ENCODE peak calls at places on chromosomes 11 and 22, in nine cellular contexts. I is cardiac muscle cell, G is epithelial cell of prostate, O is ovary, W is hepatocyte, M is RWPE1, T is dorsolateral prefrontal cortex, U is mammary epithelial cell, J is AG04450. X is an unnamed sample.

GRCh38 chr11:123577081-123577598 is 77.3 kb downstream of the SCN3B start:
- DNase-seq in I (peak), G (no peak), O (peak), W (peak), M (peak), T (peak), U (peak), J (no peak), X (peak)

GRCh38 chr22:28425211-28425610 is 254.4 kb downstream of the TTC28 start:
- DNase-seq in I (no peak), G (no peak), O (no peak), W (no peak), M (no peak), T (no peak), U (no peak), J (no peak), X (no peak)

GRCh38 chr22:48627203-48627602 is 1200.5 kb downstream of the BRD1 start:
- DNase-seq in I (no peak), G (no peak), O (peak), W (peak), M (no peak), T (peak), U (no peak), J (no peak), X (no peak)

GRCh38 chr11:117143390-117143789 is 697 bp upstream of the PAFAH1B2 start:
- DNase-seq in I (peak), G (no peak), O (peak), W (peak), M (peak), T (peak), U (peak), J (no peak), X (no peak)

GRCh38 chr11:76131142-76131541 is 75.2 kb downstream of the WNT11 start:
- DNase-seq in I (no peak), G (no peak), O (no peak), W (no peak), M (no peak), T (no peak), U (no peak), J (no peak), X (no peak)

GRCh38 chr11:45658292-45658991 is 7.0 kb downstream of the CHST1 start:
- DNase-seq in I (peak), G (no peak), O (peak), W (peak), M (no peak), T (peak), U (peak), J (no peak), X (no peak)

GRCh38 chr11:75233688-75234295 is 6.8 kb upstream of the TPBGL start:
- DNase-seq in I (peak), G (no peak), O (no peak), W (peak), M (peak), T (no peak), U (peak), J (peak), X (peak)

GRCh38 chr11:65112551-65113360 is 1.1 kb downstream of the TM7SF2 start:
- DNase-seq in I (peak), G (no peak), O (peak), W (peak), M (no peak), T (peak), U (no peak), J (no peak), X (peak)

GRCh38 chr11:124676386-124676785 is 2.7 kb downstream of the SPA17 start:
- DNase-seq in I (no peak), G (no peak), O (no peak), W (no peak), M (no peak), T (no peak), U (no peak), J (no peak), X (no peak)

GRCh38 chr22:46024136-46024840 is 47.3 kb upstream of the WNT7B start:
- DNase-seq in I (no peak), G (no peak), O (no peak), W (no peak), M (no peak), T (no peak), U (no peak), J (no peak), X (no peak)

GRCh38 chr22:44218071-44218470 is 37.3 kb downstream of the PARVG start:
- DNase-seq in I (no peak), G (no peak), O (no peak), W (no peak), M (no peak), T (no peak), U (no peak), J (no peak), X (no peak)

DNA sequence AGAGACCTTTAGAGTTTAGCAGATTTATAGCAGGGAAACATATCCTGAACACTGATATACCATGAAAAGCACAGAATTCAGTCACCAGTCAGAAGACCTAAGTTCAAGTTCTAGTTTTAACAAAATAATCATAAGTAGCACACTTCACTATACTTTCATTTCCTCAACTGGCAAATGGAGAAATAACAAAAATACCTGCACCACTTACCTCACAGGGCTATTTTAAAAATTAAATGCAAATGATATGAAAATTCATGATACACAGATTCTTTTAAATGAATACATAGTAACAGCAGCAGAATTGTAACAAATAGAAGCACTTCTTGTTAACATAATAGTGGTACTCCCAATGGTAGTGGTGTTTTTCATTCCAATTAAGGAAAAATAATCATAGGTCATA is 139.0 kb downstream of the FCHSD2 start:
- DNase-seq in I (no peak), G (no peak), O (no peak), W (no peak), M (no peak), T (no peak), U (no peak), J (no peak), X (no peak)
- H3K27ac ChIP-seq in I (no peak), G (no peak), O (no peak), W (no peak), M (no peak), T (no peak), U (no peak), J (no peak), X (no peak)

GRCh38 chr22:19940536-19941364 is 822 bp upstream of the COMT start:
- DNase-seq in I (no peak), G (no peak), O (peak), W (no peak), M (no peak), T (no peak), U (no peak), J (no peak), X (no peak)
- H3K27ac ChIP-seq in I (no peak), G (peak), O (peak), W (no peak), M (peak), T (no peak), U (peak), J (peak), X (no peak)

DNA sequence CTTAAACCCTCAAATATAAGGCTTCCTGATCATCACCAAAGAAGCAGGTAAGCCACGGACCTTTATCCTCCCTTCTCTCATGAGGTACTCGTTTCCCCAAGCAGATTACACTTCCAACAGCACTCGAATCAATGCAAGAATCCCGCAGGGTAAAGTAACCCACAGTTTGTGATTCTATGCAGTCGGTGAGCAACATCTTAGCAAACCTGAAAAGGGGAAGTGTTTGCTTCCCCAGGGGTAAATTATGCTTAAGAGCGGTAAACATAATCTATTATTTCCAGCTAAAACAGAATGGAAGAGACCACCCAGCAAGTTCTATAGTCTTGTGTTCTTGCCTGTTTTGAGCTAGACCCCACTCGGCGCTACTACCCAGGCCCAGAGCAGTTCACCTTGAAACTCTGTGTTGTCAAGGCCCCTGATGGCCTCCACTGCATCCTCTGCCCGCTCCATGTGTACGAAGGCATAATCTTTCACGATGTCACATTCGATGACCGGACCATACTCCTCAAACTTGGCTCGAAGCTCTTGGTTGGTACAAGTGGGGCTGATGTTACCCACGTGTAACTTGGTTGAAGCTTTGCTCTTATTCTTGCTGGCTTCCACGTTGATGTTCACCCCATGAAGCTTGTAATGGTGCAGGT is 1.3 kb downstream of the RBM4B start:
- DNase-seq in I (no peak), G (no peak), O (peak), W (no peak), M (no peak), T (no peak), U (no peak), J (no peak), X (no peak)
- H3K27ac ChIP-seq in I (peak), G (no peak), O (no peak), W (no peak), M (peak), T (no peak), U (no peak), J (peak), X (no peak)

GRCh38 chr11:79437274-79437980 is 3.4 kb downstream of the TENM4 start:
- DNase-seq in I (peak), G (no peak), O (peak), W (peak), M (peak), T (peak), U (peak), J (no peak), X (peak)
- H3K27ac ChIP-seq in I (no peak), G (peak), O (peak), W (peak), M (peak), T (no peak), U (peak), J (peak), X (no peak)

DNA sequence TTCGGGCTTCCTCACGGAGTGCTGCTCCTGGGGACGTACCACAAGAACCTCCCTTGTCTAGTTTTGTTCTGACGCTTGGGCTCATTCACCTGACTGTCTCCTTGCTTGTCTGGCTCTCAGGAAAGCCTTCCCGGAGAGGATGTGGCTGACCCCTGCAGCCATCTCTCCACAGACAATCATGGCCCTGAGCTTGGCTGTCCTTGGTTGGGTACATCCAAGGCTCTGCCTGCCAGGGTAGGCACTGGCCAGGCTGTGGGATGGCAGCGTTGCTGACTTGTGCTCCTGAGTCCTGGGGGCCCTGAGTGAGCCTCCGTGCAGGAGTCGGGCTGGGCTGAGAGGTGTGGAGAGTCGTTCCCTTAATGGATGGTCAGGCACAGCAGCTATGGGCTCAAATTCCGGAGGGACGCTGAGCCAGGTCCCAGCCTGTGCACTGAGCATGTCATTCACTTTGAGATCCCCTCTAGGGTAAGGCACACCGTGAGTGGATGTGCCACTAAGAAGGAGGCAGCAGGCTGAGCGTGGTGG is 32.8 kb downstream of the BCR start:
- DNase-seq in I (no peak), G (no peak), O (no peak), W (no peak), M (no peak), T (no peak), U (no peak), J (no peak), X (no peak)
- H3K27ac ChIP-seq in I (no peak), G (no peak), O (no peak), W (no peak), M (peak), T (no peak), U (no peak), J (no peak), X (no peak)

DNA sequence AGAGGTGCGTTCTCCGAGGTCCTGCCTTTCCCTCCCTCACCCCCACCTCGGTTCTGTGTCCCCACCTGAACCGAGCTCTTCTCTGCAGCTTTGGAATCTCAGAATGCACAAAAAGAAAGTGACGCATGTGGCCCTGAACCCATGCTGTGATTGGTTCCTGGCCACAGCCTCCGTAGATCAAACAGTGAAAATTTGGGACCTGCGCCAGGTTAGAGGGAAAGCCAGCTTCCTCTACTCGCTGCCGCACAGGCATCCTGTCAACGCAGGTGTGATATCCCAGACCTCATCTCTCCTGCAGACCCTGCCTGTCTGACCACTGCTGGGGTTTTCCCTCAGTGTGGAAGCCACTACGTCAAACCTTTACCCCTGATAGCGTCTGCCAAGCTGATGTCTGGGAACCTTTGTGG is 13.9 kb downstream of the ACP2 start:
- DNase-seq in I (no peak), G (no peak), O (peak), W (no peak), M (no peak), T (no peak), U (no peak), J (no peak), X (no peak)
- H3K27ac ChIP-seq in I (peak), G (peak), O (peak), W (peak), M (peak), T (no peak), U (peak), J (no peak), X (peak)

GRCh38 chr22:36765943-36766450 is 9.9 kb downstream of the IFT27 start:
- DNase-seq in I (no peak), G (no peak), O (no peak), W (no peak), M (no peak), T (no peak), U (peak), J (peak), X (no peak)

GRCh38 chr22:36764060-36764459 is 11.9 kb downstream of the IFT27 start:
- DNase-seq in I (no peak), G (no peak), O (peak), W (no peak), M (no peak), T (no peak), U (no peak), J (no peak), X (no peak)

GRCh38 chr22:36763576-36763975 is 12.3 kb downstream of the IFT27 start:
- DNase-seq in I (no peak), G (no peak), O (peak), W (no peak), M (peak), T (no peak), U (peak), J (no peak), X (no peak)

GRCh38 chr22:36764641-36765040 is 11.3 kb downstream of the IFT27 start:
- DNase-seq in I (no peak), G (no peak), O (no peak), W (no peak), M (no peak), T (no peak), U (no peak), J (no peak), X (no peak)

DNA sequence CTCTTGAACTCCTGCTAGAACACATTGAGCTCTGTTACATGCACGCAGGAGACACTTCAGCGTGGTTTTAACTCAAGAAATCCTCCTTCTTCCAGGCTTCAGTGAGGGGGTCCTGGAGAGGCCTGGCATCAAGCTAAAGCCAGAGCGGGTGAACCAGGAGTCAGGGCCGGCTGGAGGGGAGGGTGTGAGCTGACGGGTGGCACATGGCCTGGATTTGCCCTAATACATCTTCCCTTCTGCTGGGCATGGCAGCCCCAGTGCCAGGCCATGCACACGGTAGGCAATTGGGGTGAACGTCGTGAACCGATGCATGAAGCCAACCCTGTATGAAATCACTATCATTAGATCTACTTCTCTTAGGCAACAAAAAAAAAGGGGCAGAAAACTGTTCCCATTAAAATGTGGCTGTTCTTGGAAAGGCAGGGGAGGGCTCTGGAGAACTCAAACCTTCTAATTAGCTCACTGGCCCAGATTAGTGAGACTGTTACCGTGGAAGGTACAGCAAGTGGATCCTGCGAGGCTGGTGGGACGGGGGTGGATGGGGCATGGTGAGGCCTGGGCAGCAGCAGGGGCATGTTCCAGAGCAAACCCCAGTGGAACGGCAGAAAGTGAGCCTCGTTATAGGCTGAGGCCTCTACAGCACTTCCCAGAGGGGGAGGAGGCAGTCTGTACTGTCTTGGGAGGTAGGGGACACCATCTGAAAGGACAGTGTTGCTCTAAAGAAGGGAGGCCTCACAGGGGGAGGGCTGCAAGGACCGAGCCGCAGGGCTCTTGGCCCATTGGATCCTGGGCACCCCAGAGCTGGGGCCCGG is 10.6 kb downstream of the IFT27 start:
- DNase-seq in I (no peak), G (no peak), O (no peak), W (no peak), M (no peak), T (no peak), U (no peak), J (no peak), X (no peak)
- H3K27ac ChIP-seq in I (no peak), G (no peak), O (no peak), W (no peak), M (peak), T (no peak), U (no peak), J (no peak), X (no peak)

GRCh38 chr11:110711776-110712642 is at the start of gene ARHGAP20:
- DNase-seq in I (peak), G (no peak), O (peak), W (peak), M (peak), T (peak), U (peak), J (no peak), X (peak)
- H3K27ac ChIP-seq in I (no peak), G (no peak), O (peak), W (no peak), M (no peak), T (peak), U (no peak), J (peak), X (no peak)

DNA sequence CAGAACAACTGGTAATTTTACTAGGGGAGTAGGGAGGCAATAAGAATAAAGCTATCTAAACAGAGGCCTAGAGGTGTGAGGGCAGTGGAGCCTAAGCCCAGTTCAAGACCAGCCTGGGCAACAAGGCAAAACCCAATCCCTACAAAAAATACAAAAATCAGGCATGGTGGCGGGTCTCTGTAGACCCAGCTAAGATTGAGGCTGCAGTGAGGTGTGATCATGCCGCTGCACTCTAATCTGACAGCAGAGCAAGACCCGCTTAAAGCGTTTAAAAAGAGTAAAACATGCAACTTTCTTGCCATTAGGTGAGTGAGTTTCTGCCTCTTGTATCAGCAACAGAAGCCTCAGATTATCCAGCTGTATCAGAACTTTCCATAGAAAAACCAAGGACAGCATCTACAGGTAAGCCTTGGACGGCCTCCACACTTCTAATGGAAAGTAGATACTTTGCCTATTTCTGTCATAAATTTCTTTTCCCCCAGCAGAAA is 12.1 kb downstream of the TAF1D start:
- DNase-seq in I (no peak), G (no peak), O (no peak), W (no peak), M (no peak), T (no peak), U (no peak), J (no peak), X (no peak)
- H3K27ac ChIP-seq in I (peak), G (peak), O (no peak), W (no peak), M (no peak), T (no peak), U (no peak), J (no peak), X (no peak)

X was measured in trophoblast cell.